ENCODE peak calls at places on chromosomes 3 and 15, in nine cellular contexts. One of them, this sample, is unnamed.
A peak's percentile ranks its signal among the peaks of the same experiment; 100 is the strongest.

GRCh38 chr3:165440380-165440779 is 244.2 kb upstream of the SLITRK3 start:
- DNase-seq in CD8-positive, alpha-beta T cell: no peak
- DNase-seq in OCI-LY7: no peak
- DNase-seq in Caco-2: no peak
- DNase-seq in PC-3: no peak
- DNase-seq in left lung: no peak
- DNase-seq in CD8-positive, alpha-beta memory T cell: no peak
- DNase-seq in right atrium auricular region: no peak
- DNase-seq in A549: no peak
- DNase-seq in this sample: no peak

GRCh38 chr15:101662203-101662602 is 10.0 kb upstream of the TM2D3 start:
- DNase-seq in CD8-positive, alpha-beta T cell: no peak
- DNase-seq in OCI-LY7: no peak
- DNase-seq in Caco-2: no peak
- DNase-seq in PC-3: no peak
- DNase-seq in left lung: no peak
- DNase-seq in CD8-positive, alpha-beta memory T cell: no peak
- DNase-seq in right atrium auricular region: no peak
- DNase-seq in A549: no peak
- DNase-seq in this sample: no peak

GRCh38 chr3:196569003-196569516 is 600 bp downstream of the FBXO45 start:
- DNase-seq in CD8-positive, alpha-beta T cell: peak; percentile 48
- DNase-seq in OCI-LY7: peak; percentile 71
- DNase-seq in Caco-2: peak; percentile 39
- DNase-seq in PC-3: peak; percentile 40
- DNase-seq in left lung: peak; percentile 52
- DNase-seq in CD8-positive, alpha-beta memory T cell: no peak
- DNase-seq in right atrium auricular region: no peak
- DNase-seq in A549: peak; percentile 31
- DNase-seq in this sample: peak; percentile 47

GRCh38 chr15:59339252-59339672 is 33.4 kb downstream of the MYO1E start:
- DNase-seq in CD8-positive, alpha-beta T cell: no peak
- DNase-seq in OCI-LY7: no peak
- DNase-seq in Caco-2: no peak
- DNase-seq in PC-3: no peak
- DNase-seq in left lung: no peak
- DNase-seq in CD8-positive, alpha-beta memory T cell: no peak
- DNase-seq in right atrium auricular region: no peak
- DNase-seq in A549: no peak
- DNase-seq in this sample: no peak

GRCh38 chr15:96130734-96131133 is 199.8 kb upstream of the NR2F2 start:
- DNase-seq in CD8-positive, alpha-beta T cell: no peak
- DNase-seq in OCI-LY7: no peak
- DNase-seq in Caco-2: no peak
- DNase-seq in PC-3: peak; percentile 13
- DNase-seq in left lung: no peak
- DNase-seq in CD8-positive, alpha-beta memory T cell: no peak
- DNase-seq in right atrium auricular region: no peak
- DNase-seq in A549: no peak
- DNase-seq in this sample: no peak

GRCh38 chr3:182683335-182684257 is 109.7 kb upstream of the ATP11B start:
- DNase-seq in CD8-positive, alpha-beta T cell: peak; percentile 62
- DNase-seq in OCI-LY7: peak; percentile 77
- DNase-seq in Caco-2: peak; percentile 49
- DNase-seq in PC-3: peak; percentile 93
- DNase-seq in left lung: no peak
- DNase-seq in CD8-positive, alpha-beta memory T cell: peak; percentile 51
- DNase-seq in right atrium auricular region: peak; percentile 72
- DNase-seq in A549: peak; percentile 63
- DNase-seq in this sample: peak; percentile 58

GRCh38 chr15:101489633-101490407 is at the start of gene PCSK6:
- DNase-seq in CD8-positive, alpha-beta T cell: no peak
- DNase-seq in OCI-LY7: no peak
- DNase-seq in Caco-2: peak; percentile 52
- DNase-seq in PC-3: no peak
- DNase-seq in left lung: no peak
- DNase-seq in CD8-positive, alpha-beta memory T cell: no peak
- DNase-seq in right atrium auricular region: peak; percentile 56
- DNase-seq in A549: peak; percentile 66
- DNase-seq in this sample: no peak

GRCh38 chr15:68025860-68026424 is 28.2 kb upstream of the PIAS1 start:
- DNase-seq in CD8-positive, alpha-beta T cell: no peak
- DNase-seq in OCI-LY7: no peak
- DNase-seq in Caco-2: peak; percentile 65
- DNase-seq in PC-3: no peak
- DNase-seq in left lung: no peak
- DNase-seq in CD8-positive, alpha-beta memory T cell: no peak
- DNase-seq in right atrium auricular region: peak; percentile 7
- DNase-seq in A549: no peak
- DNase-seq in this sample: no peak

GRCh38 chr3:1195922-1196321 is 103.1 kb downstream of the CNTN6 start:
- DNase-seq in CD8-positive, alpha-beta T cell: no peak
- DNase-seq in OCI-LY7: no peak
- DNase-seq in Caco-2: no peak
- DNase-seq in PC-3: no peak
- DNase-seq in left lung: no peak
- DNase-seq in CD8-positive, alpha-beta memory T cell: no peak
- DNase-seq in right atrium auricular region: no peak
- DNase-seq in A549: no peak
- DNase-seq in this sample: no peak

GRCh38 chr15:65095011-65095746 is 18.6 kb downstream of the KBTBD13 start:
- DNase-seq in CD8-positive, alpha-beta T cell: no peak
- DNase-seq in OCI-LY7: no peak
- DNase-seq in Caco-2: peak; percentile 58
- DNase-seq in PC-3: no peak
- DNase-seq in left lung: no peak
- DNase-seq in CD8-positive, alpha-beta memory T cell: no peak
- DNase-seq in right atrium auricular region: no peak
- DNase-seq in A549: no peak
- DNase-seq in this sample: no peak

GRCh38 chr3:13507791-13508339 is 27.8 kb downstream of the HDAC11 start:
- DNase-seq in CD8-positive, alpha-beta T cell: no peak
- DNase-seq in OCI-LY7: no peak
- DNase-seq in Caco-2: no peak
- DNase-seq in PC-3: peak; percentile 68
- DNase-seq in left lung: no peak
- DNase-seq in CD8-positive, alpha-beta memory T cell: no peak
- DNase-seq in right atrium auricular region: no peak
- DNase-seq in A549: no peak
- DNase-seq in this sample: no peak

GRCh38 chr3:13506239-13506638 is 26.1 kb downstream of the HDAC11 start:
- DNase-seq in CD8-positive, alpha-beta T cell: no peak
- DNase-seq in OCI-LY7: no peak
- DNase-seq in Caco-2: no peak
- DNase-seq in PC-3: no peak
- DNase-seq in left lung: no peak
- DNase-seq in CD8-positive, alpha-beta memory T cell: no peak
- DNase-seq in right atrium auricular region: no peak
- DNase-seq in A549: no peak
- DNase-seq in this sample: no peak

GRCh38 chr3:13506680-13507079 is 26.6 kb downstream of the HDAC11 start:
- DNase-seq in CD8-positive, alpha-beta T cell: no peak
- DNase-seq in OCI-LY7: no peak
- DNase-seq in Caco-2: no peak
- DNase-seq in PC-3: no peak
- DNase-seq in left lung: no peak
- DNase-seq in CD8-positive, alpha-beta memory T cell: no peak
- DNase-seq in right atrium auricular region: no peak
- DNase-seq in A549: no peak
- DNase-seq in this sample: no peak

GRCh38 chr3:13508496-13508895 is 28.4 kb downstream of the HDAC11 start:
- DNase-seq in CD8-positive, alpha-beta T cell: no peak
- DNase-seq in OCI-LY7: no peak
- DNase-seq in Caco-2: no peak
- DNase-seq in PC-3: no peak
- DNase-seq in left lung: no peak
- DNase-seq in CD8-positive, alpha-beta memory T cell: no peak
- DNase-seq in right atrium auricular region: no peak
- DNase-seq in A549: no peak
- DNase-seq in this sample: no peak

DNA sequence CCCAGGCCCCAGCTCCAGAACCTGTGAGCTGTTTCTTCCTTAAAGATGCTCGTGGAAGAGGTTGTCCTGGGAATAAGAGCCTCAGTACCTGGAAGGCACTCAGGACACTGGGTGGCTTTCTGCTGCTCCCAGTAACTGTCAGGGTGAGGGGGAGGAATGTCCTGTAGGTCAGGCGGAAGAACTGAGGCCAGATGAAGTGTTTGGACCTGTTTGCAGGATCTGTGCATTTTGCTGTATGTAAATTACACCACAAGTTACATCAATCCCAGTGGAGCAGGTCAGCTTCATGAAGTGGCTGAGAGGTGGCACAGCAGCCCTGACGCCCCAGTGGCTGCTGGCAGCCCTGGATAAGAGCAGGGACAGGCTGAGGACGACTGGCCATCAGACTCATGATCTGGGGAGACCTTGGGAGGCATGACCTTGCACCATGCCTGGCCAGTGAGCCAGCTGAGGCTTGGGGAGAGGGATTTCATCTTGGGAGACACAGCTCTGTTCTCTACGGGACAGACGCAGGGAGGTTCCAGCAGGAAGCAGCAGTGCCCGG is 27.2 kb downstream of the HDAC11 start:
- DNase-seq in CD8-positive, alpha-beta T cell: no peak
- DNase-seq in OCI-LY7: no peak
- DNase-seq in Caco-2: no peak
- DNase-seq in PC-3: peak; percentile 18
- DNase-seq in left lung: no peak
- DNase-seq in CD8-positive, alpha-beta memory T cell: no peak
- DNase-seq in right atrium auricular region: no peak
- DNase-seq in A549: no peak
- DNase-seq in this sample: no peak
- H3K4me1 ChIP-seq in CD8-positive, alpha-beta T cell: no peaks in the 10 kb centered on the region
- H3K4me1 ChIP-seq in OCI-LY7: no peaks in the 10 kb centered on the region
- H3K4me1 ChIP-seq in Caco-2: peaks cover 9% of the 10 kb centered on the region
- H3K4me1 ChIP-seq in PC-3: peaks cover 34% of the 10 kb centered on the region
- H3K4me1 ChIP-seq in left lung: no peaks in the 10 kb centered on the region
- H3K4me1 ChIP-seq in CD8-positive, alpha-beta memory T cell: no peaks in the 10 kb centered on the region
- H3K4me1 ChIP-seq in right atrium auricular region: no peaks in the 10 kb centered on the region
- H3K4me1 ChIP-seq in A549: peaks cover 6% of the 10 kb centered on the region
- H3K4me1 ChIP-seq in this sample: no peaks in the 10 kb centered on the region

GRCh38 chr3:47117803-47118364 is 46.0 kb downstream of the SETD2 start:
- DNase-seq in CD8-positive, alpha-beta T cell: no peak
- DNase-seq in OCI-LY7: no peak
- DNase-seq in Caco-2: no peak
- DNase-seq in PC-3: no peak
- DNase-seq in left lung: no peak
- DNase-seq in CD8-positive, alpha-beta memory T cell: no peak
- DNase-seq in right atrium auricular region: no peak
- DNase-seq in A549: no peak
- DNase-seq in this sample: no peak

GRCh38 chr3:47128110-47128509 is 35.8 kb downstream of the SETD2 start:
- DNase-seq in CD8-positive, alpha-beta T cell: no peak
- DNase-seq in OCI-LY7: no peak
- DNase-seq in Caco-2: no peak
- DNase-seq in PC-3: no peak
- DNase-seq in left lung: no peak
- DNase-seq in CD8-positive, alpha-beta memory T cell: no peak
- DNase-seq in right atrium auricular region: no peak
- DNase-seq in A549: no peak
- DNase-seq in this sample: no peak

GRCh38 chr3:47120138-47120537 is 43.8 kb downstream of the SETD2 start:
- DNase-seq in CD8-positive, alpha-beta T cell: no peak
- DNase-seq in OCI-LY7: no peak
- DNase-seq in Caco-2: no peak
- DNase-seq in PC-3: no peak
- DNase-seq in left lung: no peak
- DNase-seq in CD8-positive, alpha-beta memory T cell: no peak
- DNase-seq in right atrium auricular region: no peak
- DNase-seq in A549: no peak
- DNase-seq in this sample: no peak

DNA sequence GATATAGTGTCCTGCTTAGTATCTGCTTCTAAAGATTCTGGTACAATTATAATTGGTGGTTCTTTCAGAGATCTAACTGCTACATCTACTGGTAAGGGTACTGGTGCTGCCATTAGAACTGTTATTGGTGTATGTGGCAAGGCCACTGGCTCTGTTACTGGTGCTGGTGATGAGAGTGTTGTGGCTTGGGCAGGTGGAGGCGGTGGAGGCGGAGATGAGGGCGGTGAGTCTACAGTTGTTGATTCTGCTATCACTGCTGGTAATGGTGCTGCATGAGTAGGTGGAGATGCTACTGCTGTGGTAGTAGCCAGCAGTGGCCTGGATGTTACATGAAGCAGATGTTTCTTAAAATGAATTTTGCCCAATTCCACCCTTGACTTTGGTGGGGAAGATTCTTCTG is 40.1 kb downstream of the SETD2 start:
- DNase-seq in CD8-positive, alpha-beta T cell: no peak
- DNase-seq in OCI-LY7: no peak
- DNase-seq in Caco-2: no peak
- DNase-seq in PC-3: no peak
- DNase-seq in left lung: no peak
- DNase-seq in CD8-positive, alpha-beta memory T cell: no peak
- DNase-seq in right atrium auricular region: no peak
- DNase-seq in A549: no peak
- DNase-seq in this sample: no peak
- H3K9me3 ChIP-seq in CD8-positive, alpha-beta T cell: no peaks in the 10 kb centered on the region
- H3K9me3 ChIP-seq in OCI-LY7: peaks cover 26% of the 10 kb centered on the region
- H3K9me3 ChIP-seq in Caco-2: no peaks in the 10 kb centered on the region
- H3K9me3 ChIP-seq in PC-3: no peaks in the 10 kb centered on the region
- H3K9me3 ChIP-seq in left lung: no peaks in the 10 kb centered on the region
- H3K9me3 ChIP-seq in CD8-positive, alpha-beta memory T cell: no peaks in the 10 kb centered on the region
- H3K9me3 ChIP-seq in right atrium auricular region: no peaks in the 10 kb centered on the region
- H3K9me3 ChIP-seq in A549: no peaks in the 10 kb centered on the region
- H3K9me3 ChIP-seq in this sample: no peaks in the 10 kb centered on the region

DNA sequence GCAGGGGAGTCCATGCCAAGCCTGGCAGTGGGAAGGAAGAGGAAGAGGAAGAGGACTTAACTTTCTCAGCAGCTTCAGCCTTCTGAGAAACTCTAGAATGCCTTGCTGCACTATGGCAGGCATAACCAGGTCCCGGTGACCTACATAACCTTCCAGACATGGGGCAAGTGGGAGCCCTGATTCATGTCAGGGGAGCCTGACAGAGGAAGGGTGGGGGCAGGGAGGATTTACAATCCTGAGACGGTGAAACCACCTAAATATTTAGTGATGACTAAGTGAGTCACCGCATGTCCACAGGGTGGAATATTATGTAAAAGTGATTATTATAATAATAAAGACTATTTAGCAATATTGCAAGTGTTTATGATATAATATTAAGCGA is 46.7 kb downstream of the AMOTL2 start:
- DNase-seq in CD8-positive, alpha-beta T cell: no peak
- DNase-seq in OCI-LY7: no peak
- DNase-seq in Caco-2: peak; percentile 62
- DNase-seq in PC-3: peak; percentile 91
- DNase-seq in left lung: peak; percentile 29
- DNase-seq in CD8-positive, alpha-beta memory T cell: no peak
- DNase-seq in right atrium auricular region: no peak
- DNase-seq in A549: peak; percentile 67
- DNase-seq in this sample: no peak
- H3K4me1 ChIP-seq in CD8-positive, alpha-beta T cell: no peaks in the 10 kb centered on the region
- H3K4me1 ChIP-seq in OCI-LY7: no peaks in the 10 kb centered on the region
- H3K4me1 ChIP-seq in Caco-2: peaks cover 81% of the 10 kb centered on the region
- H3K4me1 ChIP-seq in PC-3: peaks cover 59% of the 10 kb centered on the region
- H3K4me1 ChIP-seq in left lung: peaks cover 38% of the 10 kb centered on the region
- H3K4me1 ChIP-seq in CD8-positive, alpha-beta memory T cell: no peaks in the 10 kb centered on the region
- H3K4me1 ChIP-seq in right atrium auricular region: no peaks in the 10 kb centered on the region
- H3K4me1 ChIP-seq in A549: peaks cover 82% of the 10 kb centered on the region
- H3K4me1 ChIP-seq in this sample: no peaks in the 10 kb centered on the region

GRCh38 chr3:26522919-26523318 is 99.7 kb upstream of the LRRC3B start:
- DNase-seq in CD8-positive, alpha-beta T cell: no peak
- DNase-seq in OCI-LY7: no peak
- DNase-seq in Caco-2: no peak
- DNase-seq in PC-3: no peak
- DNase-seq in left lung: no peak
- DNase-seq in CD8-positive, alpha-beta memory T cell: no peak
- DNase-seq in right atrium auricular region: no peak
- DNase-seq in A549: no peak
- DNase-seq in this sample: no peak

GRCh38 chr3:26521261-26521660 is 101.3 kb upstream of the LRRC3B start:
- DNase-seq in CD8-positive, alpha-beta T cell: no peak
- DNase-seq in OCI-LY7: no peak
- DNase-seq in Caco-2: no peak
- DNase-seq in PC-3: no peak
- DNase-seq in left lung: no peak
- DNase-seq in CD8-positive, alpha-beta memory T cell: no peak
- DNase-seq in right atrium auricular region: no peak
- DNase-seq in A549: no peak
- DNase-seq in this sample: no peak
- H3K9me3 ChIP-seq in CD8-positive, alpha-beta T cell: no peaks in the 10 kb centered on the region
- H3K9me3 ChIP-seq in OCI-LY7: no peaks in the 10 kb centered on the region
- H3K9me3 ChIP-seq in Caco-2: no peaks in the 10 kb centered on the region
- H3K9me3 ChIP-seq in PC-3: peaks cover 20% of the 10 kb centered on the region
- H3K9me3 ChIP-seq in left lung: no peaks in the 10 kb centered on the region
- H3K9me3 ChIP-seq in CD8-positive, alpha-beta memory T cell: no peaks in the 10 kb centered on the region
- H3K9me3 ChIP-seq in right atrium auricular region: no peaks in the 10 kb centered on the region
- H3K9me3 ChIP-seq in A549: no peaks in the 10 kb centered on the region
- H3K9me3 ChIP-seq in this sample: no peaks in the 10 kb centered on the region

This sample was measured in CD4-positive, CD25-positive, alpha-beta regulatory T cell.